ENCODE peak calls at places on chromosomes 12 and 14, in five cellular contexts. K, N, I, E and A are unnamed samples.

GRCh38 chr14:61750708-61751474 is 11.3 kb upstream of the SNAPC1 start:
- DNase-seq in K (peak), E (peak), N (peak), I (peak), A (no peak)

GRCh38 chr12:46459881-46460545 is 87.4 kb upstream of the SLC38A2 start:
- DNase-seq in E (no peak), K (no peak), N (no peak), I (no peak), A (no peak)

GRCh38 chr12:113818833-113819232 is 147.3 kb downstream of the RBM19 start:
- DNase-seq in N (no peak), K (peak), E (no peak), I (no peak), A (peak)

GRCh38 chr12:8544295-8544694 is 3.6 kb upstream of the CLEC4E start:
- DNase-seq in E (peak), N (peak), K (peak), I (peak), A (peak)

GRCh38 chr12:48069253-48069652 is 36.6 kb downstream of the SENP1 start:
- DNase-seq in K (peak), I (no peak), N (no peak), E (no peak), A (no peak)

GRCh38 chr14:96126339-96126770 is 78.3 kb upstream of the BDKRB2 start:
- DNase-seq in K (no peak), I (no peak), N (no peak), E (no peak), A (no peak)

GRCh38 chr12:120474092-120474960 is 4.8 kb upstream of the SRSF9 start:
- DNase-seq in E (peak), I (peak), K (peak), N (no peak), A (no peak)

GRCh38 chr12:55996715-55997534 is at the start of gene SUOX:
- DNase-seq in I (peak), E (peak), K (peak), N (peak), A (peak)

GRCh38 chr12:90257927-90258624 is 549.4 kb upstream of the ATP2B1 start:
- DNase-seq in I (no peak), E (no peak), N (no peak), K (no peak), A (no peak)

GRCh38 chr12:51917746-51918453 is 10.6 kb downstream of the ACVRL1 start:
- DNase-seq in K (no peak), I (no peak), N (peak), E (no peak), A (no peak)

GRCh38 chr12:94305293-94305957 is 154.2 kb downstream of the CEP83 start:
- DNase-seq in K (peak), I (no peak), E (no peak), N (no peak), A (no peak)

GRCh38 chr12:124538194-124539082 is 29.0 kb downstream of the NCOR2 start:
- DNase-seq in E (no peak), K (no peak), N (peak), I (no peak), A (no peak)

GRCh38 chr14:69004731-69005431 is 25.8 kb upstream of the ACTN1 start:
- DNase-seq in K (peak), I (no peak), E (no peak), N (no peak), A (no peak)

GRCh38 chr14:92105845-92106094 is 612 bp downstream of the ATXN3 start:
- DNase-seq in N (no peak), K (peak), E (no peak), I (no peak), A (peak)

GRCh38 chr12:14619731-14620501 is 52.2 kb upstream of the PLBD1 start:
- DNase-seq in K (no peak), E (no peak), N (no peak), I (no peak), A (no peak)

GRCh38 chr12:93339695-93340094 is 38.0 kb upstream of the NUDT4 start:
- DNase-seq in N (no peak), K (no peak), I (no peak), E (no peak), A (no peak)

GRCh38 chr14:74262076-74262475 is 22.8 kb downstream of the VSX2 start:
- DNase-seq in E (no peak), I (no peak), K (no peak), N (no peak), A (no peak)

GRCh38 chr14:52949711-52950409 is 990 bp downstream of the FERMT2 start:
- DNase-seq in N (no peak), I (no peak), E (no peak), K (peak), A (no peak)

GRCh38 chr12:68839183-68840147 is 31.5 kb downstream of the MDM2 start:
- DNase-seq in I (no peak), E (no peak), N (no peak), K (no peak), A (no peak)

GRCh38 chr12:47307680-47308399 is 228.1 kb upstream of the AMIGO2 start:
- DNase-seq in E (peak), I (peak), N (no peak), K (peak), A (no peak)

GRCh38 chr12:42097971-42098370 is 46.7 kb downstream of the GXYLT1 start:
- DNase-seq in K (peak), N (no peak), E (no peak), I (no peak), A (no peak)

GRCh38 chr14:87186745-87187144 is 806.2 kb downstream of the GALC start:
- DNase-seq in I (no peak), N (no peak), K (no peak), E (no peak), A (no peak)

GRCh38 chr14:49820176-49820575 is 32.4 kb downstream of the NEMF start:
- DNase-seq in I (no peak), K (no peak), E (no peak), N (no peak), A (no peak)

GRCh38 chr12:130084359-130084758 is 77.9 kb upstream of the FZD10 start:
- DNase-seq in I (no peak), K (no peak), N (no peak), E (no peak), A (no peak)

GRCh38 chr12:88665051-88665450 is 84.8 kb upstream of the KITLG start:
- DNase-seq in N (no peak), E (no peak), I (no peak), K (peak), A (no peak)

GRCh38 chr14:86961106-86961716 is 1031.8 kb downstream of the GALC start:
- DNase-seq in I (no peak), N (no peak), E (no peak), K (peak), A (no peak)

GRCh38 chr12:118376089-118377004 is at the start of gene SUDS3:
- DNase-seq in E (peak), I (peak), K (peak), N (peak), A (peak)
- TF ChIP-seq CTCF in E (peak), I (peak), K (peak), N (peak), A (peak)

GRCh38 chr14:29927596-29928341 is at the start of gene PRKD1:
- DNase-seq in I (no peak), K (peak), N (peak), E (no peak), A (peak)
- TF ChIP-seq CTCF in I (no peak), K (no peak), N (peak), E (no peak), A (peak)

DNA sequence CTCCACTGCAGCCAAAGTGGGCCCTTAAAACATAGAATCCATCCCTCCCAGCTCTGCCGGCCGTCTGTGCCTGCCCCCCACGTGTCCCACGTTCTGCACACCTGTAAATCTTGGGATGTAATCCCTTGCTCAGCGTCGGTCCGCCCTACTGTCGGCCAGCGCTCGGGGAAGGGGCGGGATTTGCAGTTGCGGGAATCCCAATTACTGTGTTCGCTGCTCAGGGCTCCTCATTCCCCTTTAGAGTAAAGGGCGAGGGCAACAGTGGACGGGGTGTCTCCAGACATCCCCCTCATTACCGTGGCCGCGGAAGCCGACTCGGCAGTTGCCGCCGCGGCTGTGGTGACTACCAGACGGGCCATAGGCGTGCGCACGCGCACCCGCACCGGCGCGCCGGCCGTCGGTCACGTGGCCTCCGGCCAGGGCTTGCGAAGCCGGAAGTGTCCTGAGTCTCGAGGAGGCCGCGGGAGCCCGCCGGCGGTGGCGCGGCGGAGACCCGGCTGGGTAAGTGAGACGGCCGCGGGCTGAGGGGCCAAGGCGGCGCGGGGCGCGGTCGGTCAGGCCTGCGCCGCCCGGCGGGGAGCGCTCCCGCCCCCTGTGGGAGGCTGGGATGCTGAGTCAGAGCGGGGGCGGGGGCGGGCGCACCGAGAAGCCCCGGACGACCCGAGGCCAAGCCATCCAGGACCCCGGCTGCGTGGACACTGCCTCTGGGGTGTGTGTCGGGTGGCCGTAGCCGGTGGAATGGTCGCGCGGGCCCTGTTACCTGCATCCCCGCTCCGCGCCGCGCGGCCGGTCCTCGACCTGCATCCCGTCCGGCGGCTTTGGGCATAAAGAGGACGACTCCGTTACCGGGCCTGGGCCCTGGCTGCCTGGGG is at the start of gene TBK1:
- DNase-seq in I (no peak), K (peak), E (peak), N (peak), A (peak)
- TF ChIP-seq CTCF in I (no peak), K (no peak), E (no peak), N (no peak), A (peak)

GRCh38 chr12:53174881-53175491 is 5.5 kb upstream of the ZNF740 start:
- DNase-seq in N (no peak), K (peak), I (no peak), E (no peak), A (no peak)
- TF ChIP-seq CTCF in N (no peak), K (peak), I (peak), E (peak), A (peak)

GRCh38 chr12:50523772-50524171 is 19.0 kb downstream of the DIP2B start:
- DNase-seq in I (no peak), K (no peak), E (no peak), N (no peak), A (no peak)
- TF ChIP-seq CTCF in I (no peak), K (no peak), E (no peak), N (no peak), A (no peak)

GRCh38 chr12:16163891-16164290 is 113.6 kb downstream of the SLC15A5 start:
- DNase-seq in I (no peak), K (no peak), E (no peak), N (no peak), A (no peak)

GRCh38 chr12:16166563-16167470 is 110.7 kb downstream of the SLC15A5 start:
- DNase-seq in N (no peak), I (no peak), K (no peak), E (no peak), A (no peak)

GRCh38 chr12:16168078-16168477 is 109.4 kb downstream of the SLC15A5 start:
- DNase-seq in N (no peak), E (no peak), K (peak), I (no peak), A (no peak)

GRCh38 chr12:16171348-16171747 is 106.1 kb downstream of the SLC15A5 start:
- DNase-seq in K (no peak), I (no peak), E (no peak), N (no peak), A (no peak)

DNA sequence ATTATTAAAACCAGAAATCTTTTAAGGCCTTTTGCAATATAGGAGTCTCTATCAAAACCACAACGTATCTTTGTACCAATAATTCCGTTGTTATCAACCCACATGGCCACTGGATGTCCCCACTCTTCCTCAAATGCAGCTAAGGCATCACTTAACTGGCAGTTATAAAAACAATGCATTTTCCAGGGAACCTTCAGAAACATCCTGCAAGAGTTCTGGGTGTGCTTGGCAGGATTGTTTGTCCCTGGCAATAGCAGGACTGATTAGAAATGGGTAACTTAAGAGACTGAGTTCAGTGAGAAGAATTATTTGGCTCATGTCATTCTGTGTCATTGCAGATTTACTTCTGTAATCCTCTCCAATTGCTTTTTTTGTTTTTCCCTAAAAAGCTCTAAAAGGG is 112.0 kb downstream of the SLC15A5 start:
- DNase-seq in N (no peak), E (peak), I (peak), K (peak), A (peak)
- TF ChIP-seq CTCF in N (peak), E (peak), I (no peak), K (peak), A (peak)

DNA sequence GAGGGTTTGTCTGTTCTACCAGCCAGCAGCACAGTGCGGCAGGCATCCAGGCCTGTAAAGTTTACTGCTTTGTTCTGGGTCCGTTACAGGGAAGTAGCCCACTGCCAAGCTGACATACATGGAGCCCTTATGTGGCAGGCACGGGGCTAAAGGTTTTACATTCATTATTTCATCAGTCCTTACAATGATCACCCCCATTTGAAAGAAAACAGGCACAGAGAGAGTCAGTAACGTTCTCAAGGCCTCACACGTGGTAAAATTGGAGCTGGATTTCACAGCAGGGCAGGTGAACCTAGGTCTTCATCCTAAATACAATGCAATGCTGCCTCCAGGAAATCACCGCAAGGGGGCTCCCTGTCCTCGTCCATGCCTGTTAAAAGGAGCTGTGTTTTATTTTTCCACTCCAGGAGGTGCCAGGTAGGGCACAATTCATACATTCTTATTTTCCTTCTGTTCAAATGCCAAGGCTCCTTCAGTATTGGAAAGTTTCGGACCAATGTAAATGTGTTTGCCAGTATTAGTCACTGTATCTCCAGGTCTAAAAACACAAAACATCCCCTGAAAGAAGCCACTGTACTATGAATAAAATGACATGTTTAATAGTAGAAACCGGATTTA is 172.2 kb upstream of the GZMB start:
- DNase-seq in E (no peak), N (no peak), I (peak), K (peak), A (peak)
- TF ChIP-seq CTCF in E (peak), N (peak), I (peak), K (peak), A (peak)

GRCh38 chr14:33475623-33476022 is 475.3 kb downstream of the EGLN3 start:
- DNase-seq in N (no peak), I (peak), K (peak), E (no peak), A (peak)
- TF ChIP-seq CTCF in N (no peak), I (peak), K (peak), E (no peak), A (peak)

GRCh38 chr12:6470375-6471163 is at the start of gene VAMP1:
- DNase-seq in N (peak), E (peak), I (peak), K (peak), A (peak)
- TF ChIP-seq CTCF in N (no peak), E (no peak), I (no peak), K (no peak), A (no peak)